ENCODE peak calls at places on chromosomes 12 and 14, in nine cellular contexts. One of them, this sample, is unnamed.

GRCh38 chr12:130422676-130423075 is 85.0 kb downstream of the PIWIL1 start:
- DNase-seq in activated gamma-delta T cell treated with Interleukin-2 at 50 U/mL for 16 hours: no peak
- DNase-seq in ELR: no peak
- DNase-seq in HAP-1: no peak
- DNase-seq in GM23338: no peak
- DNase-seq in progenitor cell of endocrine pancreas: no peak
- DNase-seq in AG09309: no peak
- DNase-seq in GM23248: no peak
- DNase-seq in MCF 10A: no peak
- DNase-seq in this sample: no peak

GRCh38 chr14:105473033-105473676 is 1.5 kb upstream of the CRIP2 start:
- DNase-seq in activated gamma-delta T cell treated with Interleukin-2 at 50 U/mL for 16 hours: no peak
- DNase-seq in ELR: no peak
- DNase-seq in HAP-1: no peak
- DNase-seq in GM23338: no peak
- DNase-seq in progenitor cell of endocrine pancreas: no peak
- DNase-seq in AG09309: no peak
- DNase-seq in GM23248: no peak
- DNase-seq in MCF 10A: peak; percentile 33
- DNase-seq in this sample: peak; percentile 26

GRCh38 chr14:63951429-63951828 is 98.6 kb downstream of the SYNE2 start:
- DNase-seq in activated gamma-delta T cell treated with Interleukin-2 at 50 U/mL for 16 hours: no peak
- DNase-seq in ELR: no peak
- DNase-seq in HAP-1: no peak
- DNase-seq in GM23338: no peak
- DNase-seq in progenitor cell of endocrine pancreas: no peak
- DNase-seq in AG09309: no peak
- DNase-seq in GM23248: no peak
- DNase-seq in MCF 10A: no peak
- DNase-seq in this sample: no peak

GRCh38 chr14:96762650-96763049 is 34.5 kb upstream of the VRK1 start:
- DNase-seq in activated gamma-delta T cell treated with Interleukin-2 at 50 U/mL for 16 hours: no peak
- DNase-seq in ELR: peak; percentile 78
- DNase-seq in HAP-1: peak; percentile 69
- DNase-seq in GM23338: peak; percentile 93
- DNase-seq in progenitor cell of endocrine pancreas: no peak
- DNase-seq in AG09309: no peak
- DNase-seq in GM23248: peak; percentile 65
- DNase-seq in MCF 10A: peak; percentile 82
- DNase-seq in this sample: peak; percentile 68

GRCh38 chr12:79988368-79988767 is 53.5 kb upstream of the PPP1R12A start:
- DNase-seq in activated gamma-delta T cell treated with Interleukin-2 at 50 U/mL for 16 hours: no peak
- DNase-seq in ELR: peak; percentile 59
- DNase-seq in HAP-1: no peak
- DNase-seq in GM23338: no peak
- DNase-seq in progenitor cell of endocrine pancreas: no peak
- DNase-seq in AG09309: peak; percentile 28
- DNase-seq in GM23248: peak; percentile 81
- DNase-seq in MCF 10A: no peak
- DNase-seq in this sample: peak; percentile 33

GRCh38 chr12:57452937-57453509 is 2.1 kb upstream of the INHBE start:
- DNase-seq in activated gamma-delta T cell treated with Interleukin-2 at 50 U/mL for 16 hours: peak; percentile 19
- DNase-seq in ELR: peak; percentile 84
- DNase-seq in HAP-1: peak; percentile 66
- DNase-seq in GM23338: peak; percentile 95
- DNase-seq in progenitor cell of endocrine pancreas: peak; percentile 70
- DNase-seq in AG09309: peak; percentile 45
- DNase-seq in GM23248: peak; percentile 89
- DNase-seq in MCF 10A: peak; percentile 78
- DNase-seq in this sample: peak; percentile 66

GRCh38 chr12:59084758-59085383 is 164.6 kb upstream of the LRIG3 start:
- DNase-seq in activated gamma-delta T cell treated with Interleukin-2 at 50 U/mL for 16 hours: no peak
- DNase-seq in ELR: no peak
- DNase-seq in HAP-1: no peak
- DNase-seq in GM23338: peak; percentile 21
- DNase-seq in progenitor cell of endocrine pancreas: peak; percentile 9
- DNase-seq in AG09309: peak; percentile 44
- DNase-seq in GM23248: peak; percentile 65
- DNase-seq in MCF 10A: no peak
- DNase-seq in this sample: peak; percentile 87

GRCh38 chr14:66476964-66477363 is 9.2 kb upstream of the CCDC196 start:
- DNase-seq in activated gamma-delta T cell treated with Interleukin-2 at 50 U/mL for 16 hours: no peak
- DNase-seq in ELR: peak; percentile 59
- DNase-seq in HAP-1: no peak
- DNase-seq in GM23338: no peak
- DNase-seq in progenitor cell of endocrine pancreas: no peak
- DNase-seq in AG09309: no peak
- DNase-seq in GM23248: peak; percentile 53
- DNase-seq in MCF 10A: peak; percentile 53
- DNase-seq in this sample: peak; percentile 29

GRCh38 chr12:69066420-69067373 is 133.7 kb upstream of the CPM start:
- DNase-seq in activated gamma-delta T cell treated with Interleukin-2 at 50 U/mL for 16 hours: no peak
- DNase-seq in ELR: no peak
- DNase-seq in HAP-1: no peak
- DNase-seq in GM23338: peak; percentile 11
- DNase-seq in progenitor cell of endocrine pancreas: no peak
- DNase-seq in AG09309: no peak
- DNase-seq in GM23248: no peak
- DNase-seq in MCF 10A: peak; percentile 56
- DNase-seq in this sample: no peak

GRCh38 chr14:58746261-58746660 is 108.5 kb downstream of the DACT1 start:
- DNase-seq in activated gamma-delta T cell treated with Interleukin-2 at 50 U/mL for 16 hours: no peak
- DNase-seq in ELR: peak; percentile 90
- DNase-seq in HAP-1: no peak
- DNase-seq in GM23338: no peak
- DNase-seq in progenitor cell of endocrine pancreas: no peak
- DNase-seq in AG09309: no peak
- DNase-seq in GM23248: peak; percentile 65
- DNase-seq in MCF 10A: peak; percentile 81
- DNase-seq in this sample: peak; percentile 83

GRCh38 chr14:92785601-92786426 is 8.3 kb upstream of the GOLGA5 start:
- DNase-seq in activated gamma-delta T cell treated with Interleukin-2 at 50 U/mL for 16 hours: no peak
- DNase-seq in ELR: peak; percentile 92
- DNase-seq in HAP-1: no peak
- DNase-seq in GM23338: peak; percentile 6
- DNase-seq in progenitor cell of endocrine pancreas: no peak
- DNase-seq in AG09309: peak; percentile 47
- DNase-seq in GM23248: peak; percentile 88
- DNase-seq in MCF 10A: peak; percentile 34
- DNase-seq in this sample: peak; percentile 90

GRCh38 chr12:6542209-6543009 is 8.1 kb downstream of the GAPDH start:
- DNase-seq in activated gamma-delta T cell treated with Interleukin-2 at 50 U/mL for 16 hours: no peak
- DNase-seq in ELR: no peak
- DNase-seq in HAP-1: no peak
- DNase-seq in GM23338: no peak
- DNase-seq in progenitor cell of endocrine pancreas: no peak
- DNase-seq in AG09309: no peak
- DNase-seq in GM23248: no peak
- DNase-seq in MCF 10A: no peak
- DNase-seq in this sample: no peak

GRCh38 chr14:35406811-35407630 is 2.5 kb upstream of the NFKBIA start:
- DNase-seq in activated gamma-delta T cell treated with Interleukin-2 at 50 U/mL for 16 hours: no peak
- DNase-seq in ELR: peak; percentile 83
- DNase-seq in HAP-1: peak; percentile 67
- DNase-seq in GM23338: peak; percentile 84
- DNase-seq in progenitor cell of endocrine pancreas: no peak
- DNase-seq in AG09309: no peak
- DNase-seq in GM23248: peak; percentile 88
- DNase-seq in MCF 10A: peak; percentile 84
- DNase-seq in this sample: peak; percentile 69

GRCh38 chr14:24411468-24412454 is 13.0 kb downstream of the NYNRIN start:
- DNase-seq in activated gamma-delta T cell treated with Interleukin-2 at 50 U/mL for 16 hours: no peak
- DNase-seq in ELR: peak; percentile 66
- DNase-seq in HAP-1: peak; percentile 37
- DNase-seq in GM23338: peak; percentile 84
- DNase-seq in progenitor cell of endocrine pancreas: no peak
- DNase-seq in AG09309: peak; percentile 11
- DNase-seq in GM23248: peak; percentile 74
- DNase-seq in MCF 10A: peak; percentile 61
- DNase-seq in this sample: peak; percentile 54

GRCh38 chr12:26748741-26749431 is 84.1 kb downstream of the ITPR2 start:
- DNase-seq in activated gamma-delta T cell treated with Interleukin-2 at 50 U/mL for 16 hours: no peak
- DNase-seq in ELR: peak; percentile 59
- DNase-seq in HAP-1: no peak
- DNase-seq in GM23338: no peak
- DNase-seq in progenitor cell of endocrine pancreas: no peak
- DNase-seq in AG09309: peak; percentile 8
- DNase-seq in GM23248: peak; percentile 40
- DNase-seq in MCF 10A: peak; percentile 41
- DNase-seq in this sample: peak; percentile 21

GRCh38 chr12:124720687-124721500 is 142.8 kb downstream of the SCARB1 start:
- DNase-seq in activated gamma-delta T cell treated with Interleukin-2 at 50 U/mL for 16 hours: no peak
- DNase-seq in ELR: peak; percentile 61
- DNase-seq in HAP-1: peak; percentile 71
- DNase-seq in GM23338: no peak
- DNase-seq in progenitor cell of endocrine pancreas: no peak
- DNase-seq in AG09309: no peak
- DNase-seq in GM23248: peak; percentile 77
- DNase-seq in MCF 10A: peak; percentile 56
- DNase-seq in this sample: peak; percentile 81

GRCh38 chr12:26680724-26681455 is 152.1 kb downstream of the ITPR2 start:
- DNase-seq in activated gamma-delta T cell treated with Interleukin-2 at 50 U/mL for 16 hours: no peak
- DNase-seq in ELR: no peak
- DNase-seq in HAP-1: no peak
- DNase-seq in GM23338: no peak
- DNase-seq in progenitor cell of endocrine pancreas: no peak
- DNase-seq in AG09309: no peak
- DNase-seq in GM23248: peak; percentile 51
- DNase-seq in MCF 10A: peak; percentile 26
- DNase-seq in this sample: peak; percentile 57

GRCh38 chr12:28874758-28875157 is 274.3 kb upstream of the FAR2 start:
- DNase-seq in activated gamma-delta T cell treated with Interleukin-2 at 50 U/mL for 16 hours: no peak
- DNase-seq in ELR: no peak
- DNase-seq in HAP-1: no peak
- DNase-seq in GM23338: no peak
- DNase-seq in progenitor cell of endocrine pancreas: no peak
- DNase-seq in AG09309: no peak
- DNase-seq in GM23248: no peak
- DNase-seq in MCF 10A: no peak
- DNase-seq in this sample: no peak

GRCh38 chr12:15978431-15978950 is 67.4 kb downstream of the DERA start:
- DNase-seq in activated gamma-delta T cell treated with Interleukin-2 at 50 U/mL for 16 hours: no peak
- DNase-seq in ELR: peak; percentile 55
- DNase-seq in HAP-1: no peak
- DNase-seq in GM23338: no peak
- DNase-seq in progenitor cell of endocrine pancreas: no peak
- DNase-seq in AG09309: no peak
- DNase-seq in GM23248: peak; percentile 44
- DNase-seq in MCF 10A: no peak
- DNase-seq in this sample: no peak

GRCh38 chr12:107903377-107904061 is 129.0 kb downstream of the ASCL4 start:
- DNase-seq in activated gamma-delta T cell treated with Interleukin-2 at 50 U/mL for 16 hours: no peak
- DNase-seq in ELR: no peak
- DNase-seq in HAP-1: peak; percentile 50
- DNase-seq in GM23338: peak; percentile 91
- DNase-seq in progenitor cell of endocrine pancreas: peak; percentile 32
- DNase-seq in AG09309: no peak
- DNase-seq in GM23248: peak; percentile 39
- DNase-seq in MCF 10A: no peak
- DNase-seq in this sample: peak; percentile 54

GRCh38 chr14:35867280-35867629 is 41.1 kb downstream of the BRMS1L start:
- DNase-seq in activated gamma-delta T cell treated with Interleukin-2 at 50 U/mL for 16 hours: no peak
- DNase-seq in ELR: no peak
- DNase-seq in HAP-1: no peak
- DNase-seq in GM23338: no peak
- DNase-seq in progenitor cell of endocrine pancreas: no peak
- DNase-seq in AG09309: no peak
- DNase-seq in GM23248: peak; percentile 24
- DNase-seq in MCF 10A: no peak
- DNase-seq in this sample: no peak

GRCh38 chr12:2376855-2377657 is 324.3 kb downstream of the CACNA1C start:
- DNase-seq in activated gamma-delta T cell treated with Interleukin-2 at 50 U/mL for 16 hours: no peak
- DNase-seq in ELR: no peak
- DNase-seq in HAP-1: no peak
- DNase-seq in GM23338: peak; percentile 73
- DNase-seq in progenitor cell of endocrine pancreas: no peak
- DNase-seq in AG09309: no peak
- DNase-seq in GM23248: no peak
- DNase-seq in MCF 10A: no peak
- DNase-seq in this sample: no peak

GRCh38 chr12:24078318-24078765 is 128.9 kb upstream of the SOX5 start:
- DNase-seq in activated gamma-delta T cell treated with Interleukin-2 at 50 U/mL for 16 hours: no peak
- DNase-seq in ELR: peak; percentile 21
- DNase-seq in HAP-1: no peak
- DNase-seq in GM23338: no peak
- DNase-seq in progenitor cell of endocrine pancreas: no peak
- DNase-seq in AG09309: no peak
- DNase-seq in GM23248: no peak
- DNase-seq in MCF 10A: peak; percentile 18
- DNase-seq in this sample: no peak

This sample was measured in RPMI7951.